ENCODE peak calls at places on chromosome 6, in five cellular contexts. One of them, this sample, is unnamed.

GRCh38 chr6:33638581-33638980 is 17.5 kb downstream of the ITPR3 start:
- DNase-seq in NCI-H2171 treated with DMSO at 0.1 percent for 48 hours: no peak
- DNase-seq in Ammon's horn: no peak
- DNase-seq in fibroblast of lung: no peak
- DNase-seq in aorta: no peak
- DNase-seq in this sample: no peak

GRCh38 chr6:127893541-127893940 is 7.3 kb downstream of the THEMIS start:
- DNase-seq in NCI-H2171 treated with DMSO at 0.1 percent for 48 hours: no peak
- DNase-seq in Ammon's horn: no peak
- DNase-seq in fibroblast of lung: no peak
- DNase-seq in aorta: no peak
- DNase-seq in this sample: no peak

GRCh38 chr6:132391391-132392291 is 9.6 kb downstream of the MOXD1 start:
- DNase-seq in NCI-H2171 treated with DMSO at 0.1 percent for 48 hours: no peak
- DNase-seq in Ammon's horn: peak; percentile 47
- DNase-seq in fibroblast of lung: peak; percentile 97
- DNase-seq in aorta: no peak
- DNase-seq in this sample: no peak

GRCh38 chr6:42292002-42292735 is 74.5 kb upstream of the MRPS10 start:
- DNase-seq in NCI-H2171 treated with DMSO at 0.1 percent for 48 hours: no peak
- DNase-seq in Ammon's horn: no peak
- DNase-seq in fibroblast of lung: peak; percentile 62
- DNase-seq in aorta: no peak
- DNase-seq in this sample: no peak

GRCh38 chr6:116251568-116252384 is 2.1 kb downstream of the TSPYL4 start:
- DNase-seq in NCI-H2171 treated with DMSO at 0.1 percent for 48 hours: no peak
- DNase-seq in Ammon's horn: peak; percentile 10
- DNase-seq in fibroblast of lung: peak; percentile 26
- DNase-seq in aorta: no peak
- DNase-seq in this sample: peak; percentile 77

GRCh38 chr6:1577146-1577680 is 32.5 kb upstream of the FOXC1 start:
- DNase-seq in NCI-H2171 treated with DMSO at 0.1 percent for 48 hours: no peak
- DNase-seq in Ammon's horn: no peak
- DNase-seq in fibroblast of lung: no peak
- DNase-seq in aorta: no peak
- DNase-seq in this sample: no peak

GRCh38 chr6:25746968-25747367 is 7.6 kb upstream of the SLC17A4 start:
- DNase-seq in NCI-H2171 treated with DMSO at 0.1 percent for 48 hours: no peak
- DNase-seq in Ammon's horn: no peak
- DNase-seq in fibroblast of lung: no peak
- DNase-seq in aorta: no peak
- DNase-seq in this sample: no peak

GRCh38 chr6:112579601-112580000 is 232.5 kb downstream of the RFPL4B start:
- DNase-seq in NCI-H2171 treated with DMSO at 0.1 percent for 48 hours: no peak
- DNase-seq in Ammon's horn: no peak
- DNase-seq in fibroblast of lung: peak; percentile 62
- DNase-seq in aorta: no peak
- DNase-seq in this sample: no peak

GRCh38 chr6:72418495-72418894 is 203.4 kb upstream of the KCNQ5 start:
- DNase-seq in NCI-H2171 treated with DMSO at 0.1 percent for 48 hours: no peak
- DNase-seq in Ammon's horn: peak; percentile 17
- DNase-seq in fibroblast of lung: peak; percentile 21
- DNase-seq in aorta: no peak
- DNase-seq in this sample: no peak

GRCh38 chr6:75602897-75603395 is 1.3 kb downstream of the SENP6 start:
- DNase-seq in NCI-H2171 treated with DMSO at 0.1 percent for 48 hours: no peak
- DNase-seq in Ammon's horn: no peak
- DNase-seq in fibroblast of lung: peak; percentile 25
- DNase-seq in aorta: no peak
- DNase-seq in this sample: peak; percentile 47

GRCh38 chr6:33118525-33119123 is 42.8 kb downstream of the HLA-DPB1 start:
- DNase-seq in NCI-H2171 treated with DMSO at 0.1 percent for 48 hours: peak; percentile 62
- DNase-seq in Ammon's horn: peak; percentile 71
- DNase-seq in fibroblast of lung: peak; percentile 66
- DNase-seq in aorta: no peak
- DNase-seq in this sample: peak; percentile 57

GRCh38 chr6:54722328-54722727 is 124.2 kb upstream of the FAM83B start:
- DNase-seq in NCI-H2171 treated with DMSO at 0.1 percent for 48 hours: no peak
- DNase-seq in Ammon's horn: no peak
- DNase-seq in fibroblast of lung: no peak
- DNase-seq in aorta: no peak
- DNase-seq in this sample: no peak

GRCh38 chr6:148192310-148192709 is 150.3 kb upstream of the SASH1 start:
- DNase-seq in NCI-H2171 treated with DMSO at 0.1 percent for 48 hours: no peak
- DNase-seq in Ammon's horn: no peak
- DNase-seq in fibroblast of lung: no peak
- DNase-seq in aorta: no peak
- DNase-seq in this sample: no peak

GRCh38 chr6:44498436-44498835 is 110.9 kb downstream of the CDC5L start:
- DNase-seq in NCI-H2171 treated with DMSO at 0.1 percent for 48 hours: no peak
- DNase-seq in Ammon's horn: no peak
- DNase-seq in fibroblast of lung: no peak
- DNase-seq in aorta: no peak
- DNase-seq in this sample: no peak

GRCh38 chr6:36757206-36757605 is 59.6 kb downstream of the RAB44 start:
- DNase-seq in NCI-H2171 treated with DMSO at 0.1 percent for 48 hours: no peak
- DNase-seq in Ammon's horn: no peak
- DNase-seq in fibroblast of lung: no peak
- DNase-seq in aorta: no peak
- DNase-seq in this sample: peak; percentile 82

GRCh38 chr6:14010275-14010674 is 85.5 kb downstream of the RNF182 start:
- DNase-seq in NCI-H2171 treated with DMSO at 0.1 percent for 48 hours: no peak
- DNase-seq in Ammon's horn: no peak
- DNase-seq in fibroblast of lung: no peak
- DNase-seq in aorta: no peak
- DNase-seq in this sample: no peak

GRCh38 chr6:43278524-43279078 is 19.5 kb upstream of the SLC22A7 start:
- DNase-seq in NCI-H2171 treated with DMSO at 0.1 percent for 48 hours: no peak
- DNase-seq in Ammon's horn: no peak
- DNase-seq in fibroblast of lung: no peak
- DNase-seq in aorta: no peak
- DNase-seq in this sample: no peak

GRCh38 chr6:29995346-29995777 is 53.0 kb downstream of the HLA-A start:
- DNase-seq in NCI-H2171 treated with DMSO at 0.1 percent for 48 hours: no peak
- DNase-seq in Ammon's horn: no peak
- DNase-seq in fibroblast of lung: peak; percentile 34
- DNase-seq in aorta: no peak
- DNase-seq in this sample: peak; percentile 71

This sample was measured in endothelial cell of umbilical vein.